ENCODE peak calls at places on chromosomes 4 and X, in five cellular contexts. B is NCI-H446, M is WERI-Rb-1, U is choroid plexus epithelial cell, D is AML-193. I is an unnamed sample.

GRCh38 chr4:10639664-10640063 is 44.9 kb downstream of the CLNK start:
- DNase-seq in B (no peak), M (no peak), U (no peak), D (no peak), I (no peak)

GRCh38 chr4:156888762-156889161 is 82.8 kb downstream of the PDGFC start:
- DNase-seq in B (no peak), M (no peak), U (peak), D (no peak), I (peak)

GRCh38 chr4:47462799-47463234 is 685 bp downstream of the COMMD8 start:
- DNase-seq in B (no peak), M (no peak), U (peak), D (peak), I (no peak)

GRCh38 chrX:120464409-120464808 is 4.7 kb downstream of the LAMP2 start:
- DNase-seq in B (no peak), M (no peak), U (no peak), D (no peak), I (no peak)

GRCh38 chr4:147207941-147208340 is 262.3 kb upstream of the TTC29 start:
- DNase-seq in B (no peak), M (no peak), U (no peak), D (no peak), I (no peak)

GRCh38 chr4:56902703-56903102 is 5.0 kb upstream of the REST start:
- DNase-seq in B (no peak), M (no peak), U (no peak), D (no peak), I (no peak)

GRCh38 chr4:2953496-2953895 is 9.7 kb downstream of the NOP14 start:
- DNase-seq in B (no peak), M (no peak), U (no peak), D (no peak), I (no peak)

GRCh38 chr4:137432431-137432830 is 99.9 kb downstream of the PCDH18 start:
- DNase-seq in B (no peak), M (no peak), U (peak), D (no peak), I (no peak)